ENCODE peak calls at places on chromosomes 5 and 9, in ten cellular contexts. B is suprapubic skin, H is transverse colon, O is sigmoid colon, A is ovary, L is A549, X is upper lobe of left lung, G is tibial nerve, S is stomach, F is GM12878. P is an unnamed sample.

GRCh38 chr5:111929892-111930291 is 172.9 kb upstream of the NREP start:
- DNase-seq in B (no peak), H (no peak), O (no peak), A (no peak), L (no peak), X (peak), G (no peak), S (no peak), F (no peak), P (no peak)

GRCh38 chr5:6581559-6582426 is 51.1 kb downstream of the NSUN2 start:
- DNase-seq in B (no peak), H (no peak), O (no peak), A (no peak), L (no peak), X (no peak), G (no peak), S (no peak), F (no peak), P (no peak)

GRCh38 chr5:143448518-143448917 is 45.0 kb upstream of the NR3C1 start:
- DNase-seq in B (no peak), H (no peak), O (no peak), A (no peak), L (no peak), X (no peak), G (no peak), S (no peak), F (no peak), P (no peak)

GRCh38 chr5:87069974-87070608 is 197.6 kb upstream of the RASA1 start:
- DNase-seq in B (no peak), H (peak), O (no peak), A (no peak), L (no peak), X (no peak), G (no peak), S (no peak), F (peak), P (peak)

GRCh38 chr9:108543251-108543768 is 312.5 kb downstream of the ACTL7B start:
- DNase-seq in B (no peak), H (no peak), O (no peak), A (no peak), L (peak), X (no peak), G (no peak), S (no peak), F (no peak), P (no peak)

GRCh38 chr5:64876203-64876602 is 107.5 kb downstream of the CWC27 start:
- DNase-seq in B (no peak), H (no peak), O (no peak), A (no peak), L (no peak), X (no peak), G (no peak), S (no peak), F (no peak), P (no peak)

GRCh38 chr9:89484475-89485404 is 13.2 kb downstream of the SEMA4D start:
- DNase-seq in B (no peak), H (peak), O (no peak), A (no peak), L (no peak), X (no peak), G (no peak), S (no peak), F (peak), P (no peak)

GRCh38 chr5:148875205-148875875 is 48.9 kb downstream of the ADRB2 start:
- DNase-seq in B (no peak), H (no peak), O (no peak), A (no peak), L (no peak), X (no peak), G (no peak), S (no peak), F (no peak), P (no peak)

GRCh38 chr5:17075196-17075595 is 139.1 kb upstream of the MYO10 start:
- DNase-seq in B (no peak), H (no peak), O (no peak), A (no peak), L (no peak), X (no peak), G (no peak), S (no peak), F (no peak), P (no peak)

GRCh38 chr5:127446626-127447025 is 70.8 kb upstream of the PRRC1 start:
- DNase-seq in B (no peak), H (no peak), O (no peak), A (no peak), L (no peak), X (no peak), G (no peak), S (no peak), F (no peak), P (no peak)
- TF ChIP-seq EP300 in B (no peak), H (no peak), O (no peak), A (no peak), L (no peak), X (no peak), G (no peak), S (no peak), F (no peak), P (no peak)

GRCh38 chr9:110016340-110016739 is 191.6 kb downstream of the C9orf152 start:
- DNase-seq in B (no peak), H (no peak), O (no peak), A (no peak), L (no peak), X (no peak), G (no peak), S (no peak), F (no peak), P (no peak)

GRCh38 chr9:110013064-110013463 is 194.9 kb downstream of the C9orf152 start:
- DNase-seq in B (no peak), H (no peak), O (no peak), A (no peak), L (no peak), X (no peak), G (no peak), S (no peak), F (no peak), P (no peak)

GRCh38 chr9:110015759-110016158 is 192.2 kb downstream of the C9orf152 start:
- DNase-seq in B (no peak), H (no peak), O (no peak), A (no peak), L (peak), X (no peak), G (no peak), S (no peak), F (no peak), P (no peak)
- TF ChIP-seq EP300 in B (no peak), H (no peak), O (no peak), A (no peak), L (no peak), X (no peak), G (no peak), S (no peak), F (no peak), P (no peak)

GRCh38 chr5:137312060-137312459 is 187.1 kb downstream of the SPOCK1 start:
- DNase-seq in B (no peak), H (no peak), O (no peak), A (no peak), L (no peak), X (no peak), G (no peak), S (no peak), F (no peak), P (no peak)

GRCh38 chr5:137308311-137308710 is 190.8 kb downstream of the SPOCK1 start:
- DNase-seq in B (no peak), H (no peak), O (no peak), A (no peak), L (no peak), X (no peak), G (no peak), S (no peak), F (no peak), P (no peak)

GRCh38 chr5:137309290-137309689 is 189.8 kb downstream of the SPOCK1 start:
- DNase-seq in B (no peak), H (no peak), O (no peak), A (no peak), L (no peak), X (no peak), G (no peak), S (no peak), F (no peak), P (no peak)

GRCh38 chr5:137306903-137307302 is 192.2 kb downstream of the SPOCK1 start:
- DNase-seq in B (no peak), H (no peak), O (no peak), A (no peak), L (no peak), X (no peak), G (no peak), S (no peak), F (no peak), P (no peak)

GRCh38 chr5:137310051-137310730 is 188.9 kb downstream of the SPOCK1 start:
- DNase-seq in B (no peak), H (no peak), O (no peak), A (no peak), L (peak), X (no peak), G (no peak), S (no peak), F (no peak), P (no peak)
- TF ChIP-seq EP300 in B (no peak), H (no peak), O (no peak), A (no peak), L (no peak), X (no peak), G (no peak), S (no peak), F (no peak), P (no peak)

GRCh38 chr5:1293997-1294838 is 650 bp downstream of the TERT start:
- DNase-seq in B (peak), H (no peak), O (peak), A (no peak), L (no peak), X (no peak), G (no peak), S (peak), F (no peak), P (peak)

GRCh38 chr5:1291611-1292080 is 3.2 kb downstream of the TERT start:
- DNase-seq in B (peak), H (peak), O (peak), A (no peak), L (no peak), X (no peak), G (no peak), S (no peak), F (no peak), P (no peak)

GRCh38 chr5:1293416-1293996 is 1.4 kb downstream of the TERT start:
- DNase-seq in B (peak), H (no peak), O (no peak), A (no peak), L (no peak), X (no peak), G (no peak), S (no peak), F (no peak), P (no peak)

GRCh38 chr5:1292139-1292538 is 2.7 kb downstream of the TERT start:
- DNase-seq in B (peak), H (no peak), O (peak), A (no peak), L (no peak), X (no peak), G (no peak), S (no peak), F (no peak), P (no peak)

GRCh38 chr5:1292846-1293415 is 1.9 kb downstream of the TERT start:
- DNase-seq in B (peak), H (no peak), O (peak), A (no peak), L (no peak), X (no peak), G (no peak), S (no peak), F (no peak), P (no peak)
- TF ChIP-seq EP300 in B (no peak), H (no peak), O (no peak), A (no peak), L (no peak), X (no peak), G (no peak), S (no peak), F (no peak), P (no peak)

P was measured in K562.